ENCODE peak calls at places on chromosomes 6 and 20, in seven cellular contexts. One of them, this sample, is unnamed.

GRCh38 chr6:100229512-100229911 is 235.2 kb downstream of the SIM1 start:
- DNase-seq in activated T-helper 1 cell treated with anti-CD3 and anti-CD28 coated beads, Interleukin-12 subunit alpha, Interleukin-12 subunit beta, Interleukin-2, Interleukin-4 antibody, amounts not matched to agents 30 ng/mL and 10 ng/mL and 1 ng/mL, durations not matched to agents 14 hours and 24 hours and 36 hours: no peak
- DNase-seq in RWPE1: no peak
- DNase-seq in stimulated activated naive CD4-positive, alpha-beta T cell: no peak
- DNase-seq in NCI-H1105: no peak
- DNase-seq in A172: no peak
- DNase-seq in type B pancreatic cell: no peak
- DNase-seq in this sample: peak

GRCh38 chr6:84554069-84554468 is 210.3 kb downstream of the TBX18 start:
- DNase-seq in activated T-helper 1 cell treated with anti-CD3 and anti-CD28 coated beads, Interleukin-12 subunit alpha, Interleukin-12 subunit beta, Interleukin-2, Interleukin-4 antibody, amounts not matched to agents 30 ng/mL and 10 ng/mL and 1 ng/mL, durations not matched to agents 14 hours and 24 hours and 36 hours: no peak
- DNase-seq in RWPE1: no peak
- DNase-seq in stimulated activated naive CD4-positive, alpha-beta T cell: no peak
- DNase-seq in NCI-H1105: no peak
- DNase-seq in A172: no peak
- DNase-seq in type B pancreatic cell: no peak
- DNase-seq in this sample: no peak

GRCh38 chr6:43335469-43335868 is 26.8 kb upstream of the CRIP3 start:
- DNase-seq in activated T-helper 1 cell treated with anti-CD3 and anti-CD28 coated beads, Interleukin-12 subunit alpha, Interleukin-12 subunit beta, Interleukin-2, Interleukin-4 antibody, amounts not matched to agents 30 ng/mL and 10 ng/mL and 1 ng/mL, durations not matched to agents 14 hours and 24 hours and 36 hours: no peak
- DNase-seq in RWPE1: no peak
- DNase-seq in stimulated activated naive CD4-positive, alpha-beta T cell: no peak
- DNase-seq in NCI-H1105: no peak
- DNase-seq in A172: no peak
- DNase-seq in type B pancreatic cell: no peak
- DNase-seq in this sample: peak

GRCh38 chr6:80547827-80548226 is 441.4 kb downstream of the BCKDHB start:
- DNase-seq in activated T-helper 1 cell treated with anti-CD3 and anti-CD28 coated beads, Interleukin-12 subunit alpha, Interleukin-12 subunit beta, Interleukin-2, Interleukin-4 antibody, amounts not matched to agents 30 ng/mL and 10 ng/mL and 1 ng/mL, durations not matched to agents 14 hours and 24 hours and 36 hours: no peak
- DNase-seq in RWPE1: no peak
- DNase-seq in stimulated activated naive CD4-positive, alpha-beta T cell: no peak
- DNase-seq in NCI-H1105: no peak
- DNase-seq in A172: peak
- DNase-seq in type B pancreatic cell: no peak
- DNase-seq in this sample: no peak

GRCh38 chr20:51175156-51175555 is 152.2 kb upstream of the KCNG1 start:
- DNase-seq in activated T-helper 1 cell treated with anti-CD3 and anti-CD28 coated beads, Interleukin-12 subunit alpha, Interleukin-12 subunit beta, Interleukin-2, Interleukin-4 antibody, amounts not matched to agents 30 ng/mL and 10 ng/mL and 1 ng/mL, durations not matched to agents 14 hours and 24 hours and 36 hours: no peak
- DNase-seq in RWPE1: no peak
- DNase-seq in stimulated activated naive CD4-positive, alpha-beta T cell: no peak
- DNase-seq in NCI-H1105: no peak
- DNase-seq in A172: no peak
- DNase-seq in type B pancreatic cell: no peak
- DNase-seq in this sample: no peak

GRCh38 chr6:101090281-101090680 is 209.2 kb upstream of the ASCC3 start:
- DNase-seq in activated T-helper 1 cell treated with anti-CD3 and anti-CD28 coated beads, Interleukin-12 subunit alpha, Interleukin-12 subunit beta, Interleukin-2, Interleukin-4 antibody, amounts not matched to agents 30 ng/mL and 10 ng/mL and 1 ng/mL, durations not matched to agents 14 hours and 24 hours and 36 hours: no peak
- DNase-seq in RWPE1: no peak
- DNase-seq in stimulated activated naive CD4-positive, alpha-beta T cell: no peak
- DNase-seq in NCI-H1105: no peak
- DNase-seq in A172: no peak
- DNase-seq in type B pancreatic cell: no peak
- DNase-seq in this sample: no peak

GRCh38 chr6:145673504-145673903 is 61.8 kb downstream of the EPM2A start:
- DNase-seq in activated T-helper 1 cell treated with anti-CD3 and anti-CD28 coated beads, Interleukin-12 subunit alpha, Interleukin-12 subunit beta, Interleukin-2, Interleukin-4 antibody, amounts not matched to agents 30 ng/mL and 10 ng/mL and 1 ng/mL, durations not matched to agents 14 hours and 24 hours and 36 hours: no peak
- DNase-seq in RWPE1: no peak
- DNase-seq in stimulated activated naive CD4-positive, alpha-beta T cell: no peak
- DNase-seq in NCI-H1105: no peak
- DNase-seq in A172: no peak
- DNase-seq in type B pancreatic cell: no peak
- DNase-seq in this sample: no peak

GRCh38 chr6:43171284-43172126 is 436 bp downstream of the SRF start:
- DNase-seq in activated T-helper 1 cell treated with anti-CD3 and anti-CD28 coated beads, Interleukin-12 subunit alpha, Interleukin-12 subunit beta, Interleukin-2, Interleukin-4 antibody, amounts not matched to agents 30 ng/mL and 10 ng/mL and 1 ng/mL, durations not matched to agents 14 hours and 24 hours and 36 hours: peak
- DNase-seq in RWPE1: no peak
- DNase-seq in stimulated activated naive CD4-positive, alpha-beta T cell: peak
- DNase-seq in NCI-H1105: peak
- DNase-seq in A172: no peak
- DNase-seq in type B pancreatic cell: no peak
- DNase-seq in this sample: no peak

GRCh38 chr20:46087161-46087560 is 2.6 kb downstream of the NCOA5 start:
- DNase-seq in activated T-helper 1 cell treated with anti-CD3 and anti-CD28 coated beads, Interleukin-12 subunit alpha, Interleukin-12 subunit beta, Interleukin-2, Interleukin-4 antibody, amounts not matched to agents 30 ng/mL and 10 ng/mL and 1 ng/mL, durations not matched to agents 14 hours and 24 hours and 36 hours: no peak
- DNase-seq in RWPE1: no peak
- DNase-seq in stimulated activated naive CD4-positive, alpha-beta T cell: peak
- DNase-seq in NCI-H1105: no peak
- DNase-seq in A172: no peak
- DNase-seq in type B pancreatic cell: no peak
- DNase-seq in this sample: no peak

GRCh38 chr20:1813101-1813529 is 82.1 kb upstream of the SIRPA start:
- DNase-seq in activated T-helper 1 cell treated with anti-CD3 and anti-CD28 coated beads, Interleukin-12 subunit alpha, Interleukin-12 subunit beta, Interleukin-2, Interleukin-4 antibody, amounts not matched to agents 30 ng/mL and 10 ng/mL and 1 ng/mL, durations not matched to agents 14 hours and 24 hours and 36 hours: no peak
- DNase-seq in RWPE1: peak
- DNase-seq in stimulated activated naive CD4-positive, alpha-beta T cell: no peak
- DNase-seq in NCI-H1105: no peak
- DNase-seq in A172: peak
- DNase-seq in type B pancreatic cell: peak
- DNase-seq in this sample: no peak

GRCh38 chr6:167846997-167847606 is 20.4 kb downstream of the AFDN start:
- DNase-seq in activated T-helper 1 cell treated with anti-CD3 and anti-CD28 coated beads, Interleukin-12 subunit alpha, Interleukin-12 subunit beta, Interleukin-2, Interleukin-4 antibody, amounts not matched to agents 30 ng/mL and 10 ng/mL and 1 ng/mL, durations not matched to agents 14 hours and 24 hours and 36 hours: no peak
- DNase-seq in RWPE1: no peak
- DNase-seq in stimulated activated naive CD4-positive, alpha-beta T cell: no peak
- DNase-seq in NCI-H1105: no peak
- DNase-seq in A172: peak
- DNase-seq in type B pancreatic cell: no peak
- DNase-seq in this sample: no peak

GRCh38 chr6:131890091-131890490 is 61.1 kb downstream of the CCN2 start:
- DNase-seq in activated T-helper 1 cell treated with anti-CD3 and anti-CD28 coated beads, Interleukin-12 subunit alpha, Interleukin-12 subunit beta, Interleukin-2, Interleukin-4 antibody, amounts not matched to agents 30 ng/mL and 10 ng/mL and 1 ng/mL, durations not matched to agents 14 hours and 24 hours and 36 hours: no peak
- DNase-seq in RWPE1: no peak
- DNase-seq in stimulated activated naive CD4-positive, alpha-beta T cell: no peak
- DNase-seq in NCI-H1105: no peak
- DNase-seq in A172: no peak
- DNase-seq in type B pancreatic cell: no peak
- DNase-seq in this sample: no peak

GRCh38 chr6:49339096-49339495 is 124.0 kb downstream of the MMUT start:
- DNase-seq in activated T-helper 1 cell treated with anti-CD3 and anti-CD28 coated beads, Interleukin-12 subunit alpha, Interleukin-12 subunit beta, Interleukin-2, Interleukin-4 antibody, amounts not matched to agents 30 ng/mL and 10 ng/mL and 1 ng/mL, durations not matched to agents 14 hours and 24 hours and 36 hours: no peak
- DNase-seq in RWPE1: no peak
- DNase-seq in stimulated activated naive CD4-positive, alpha-beta T cell: no peak
- DNase-seq in NCI-H1105: no peak
- DNase-seq in A172: no peak
- DNase-seq in type B pancreatic cell: no peak
- DNase-seq in this sample: no peak

GRCh38 chr6:5308066-5308465 is 46.8 kb downstream of the FARS2 start:
- DNase-seq in activated T-helper 1 cell treated with anti-CD3 and anti-CD28 coated beads, Interleukin-12 subunit alpha, Interleukin-12 subunit beta, Interleukin-2, Interleukin-4 antibody, amounts not matched to agents 30 ng/mL and 10 ng/mL and 1 ng/mL, durations not matched to agents 14 hours and 24 hours and 36 hours: no peak
- DNase-seq in RWPE1: no peak
- DNase-seq in stimulated activated naive CD4-positive, alpha-beta T cell: no peak
- DNase-seq in NCI-H1105: no peak
- DNase-seq in A172: no peak
- DNase-seq in type B pancreatic cell: no peak
- DNase-seq in this sample: no peak

GRCh38 chr6:90197854-90198496 is 98.7 kb downstream of the BACH2 start:
- DNase-seq in activated T-helper 1 cell treated with anti-CD3 and anti-CD28 coated beads, Interleukin-12 subunit alpha, Interleukin-12 subunit beta, Interleukin-2, Interleukin-4 antibody, amounts not matched to agents 30 ng/mL and 10 ng/mL and 1 ng/mL, durations not matched to agents 14 hours and 24 hours and 36 hours: no peak
- DNase-seq in RWPE1: no peak
- DNase-seq in stimulated activated naive CD4-positive, alpha-beta T cell: no peak
- DNase-seq in NCI-H1105: no peak
- DNase-seq in A172: no peak
- DNase-seq in type B pancreatic cell: no peak
- DNase-seq in this sample: peak

GRCh38 chr6:12033770-12034169 is 21.7 kb downstream of the HIVEP1 start:
- DNase-seq in activated T-helper 1 cell treated with anti-CD3 and anti-CD28 coated beads, Interleukin-12 subunit alpha, Interleukin-12 subunit beta, Interleukin-2, Interleukin-4 antibody, amounts not matched to agents 30 ng/mL and 10 ng/mL and 1 ng/mL, durations not matched to agents 14 hours and 24 hours and 36 hours: no peak
- DNase-seq in RWPE1: peak
- DNase-seq in stimulated activated naive CD4-positive, alpha-beta T cell: no peak
- DNase-seq in NCI-H1105: no peak
- DNase-seq in A172: no peak
- DNase-seq in type B pancreatic cell: no peak
- DNase-seq in this sample: no peak

GRCh38 chr6:100184473-100184872 is 190.4 kb upstream of the MCHR2 start:
- DNase-seq in activated T-helper 1 cell treated with anti-CD3 and anti-CD28 coated beads, Interleukin-12 subunit alpha, Interleukin-12 subunit beta, Interleukin-2, Interleukin-4 antibody, amounts not matched to agents 30 ng/mL and 10 ng/mL and 1 ng/mL, durations not matched to agents 14 hours and 24 hours and 36 hours: no peak
- DNase-seq in RWPE1: no peak
- DNase-seq in stimulated activated naive CD4-positive, alpha-beta T cell: no peak
- DNase-seq in NCI-H1105: no peak
- DNase-seq in A172: no peak
- DNase-seq in type B pancreatic cell: no peak
- DNase-seq in this sample: no peak

GRCh38 chr6:161370882-161371281 is 97.0 kb upstream of the AGPAT4 start:
- DNase-seq in activated T-helper 1 cell treated with anti-CD3 and anti-CD28 coated beads, Interleukin-12 subunit alpha, Interleukin-12 subunit beta, Interleukin-2, Interleukin-4 antibody, amounts not matched to agents 30 ng/mL and 10 ng/mL and 1 ng/mL, durations not matched to agents 14 hours and 24 hours and 36 hours: peak
- DNase-seq in RWPE1: peak
- DNase-seq in stimulated activated naive CD4-positive, alpha-beta T cell: peak
- DNase-seq in NCI-H1105: peak
- DNase-seq in A172: peak
- DNase-seq in type B pancreatic cell: no peak
- DNase-seq in this sample: peak

GRCh38 chr6:96878101-96878500 is 19.6 kb downstream of the NDUFAF4 start:
- DNase-seq in activated T-helper 1 cell treated with anti-CD3 and anti-CD28 coated beads, Interleukin-12 subunit alpha, Interleukin-12 subunit beta, Interleukin-2, Interleukin-4 antibody, amounts not matched to agents 30 ng/mL and 10 ng/mL and 1 ng/mL, durations not matched to agents 14 hours and 24 hours and 36 hours: no peak
- DNase-seq in RWPE1: peak
- DNase-seq in stimulated activated naive CD4-positive, alpha-beta T cell: no peak
- DNase-seq in NCI-H1105: no peak
- DNase-seq in A172: peak
- DNase-seq in type B pancreatic cell: no peak
- DNase-seq in this sample: no peak

GRCh38 chr6:15249371-15250019 is 3.6 kb downstream of the JARID2 start:
- DNase-seq in activated T-helper 1 cell treated with anti-CD3 and anti-CD28 coated beads, Interleukin-12 subunit alpha, Interleukin-12 subunit beta, Interleukin-2, Interleukin-4 antibody, amounts not matched to agents 30 ng/mL and 10 ng/mL and 1 ng/mL, durations not matched to agents 14 hours and 24 hours and 36 hours: no peak
- DNase-seq in RWPE1: no peak
- DNase-seq in stimulated activated naive CD4-positive, alpha-beta T cell: no peak
- DNase-seq in NCI-H1105: no peak
- DNase-seq in A172: no peak
- DNase-seq in type B pancreatic cell: no peak
- DNase-seq in this sample: no peak

GRCh38 chr6:131519670-131520436 is 53.2 kb upstream of the ARG1 start:
- DNase-seq in activated T-helper 1 cell treated with anti-CD3 and anti-CD28 coated beads, Interleukin-12 subunit alpha, Interleukin-12 subunit beta, Interleukin-2, Interleukin-4 antibody, amounts not matched to agents 30 ng/mL and 10 ng/mL and 1 ng/mL, durations not matched to agents 14 hours and 24 hours and 36 hours: peak
- DNase-seq in RWPE1: peak
- DNase-seq in stimulated activated naive CD4-positive, alpha-beta T cell: peak
- DNase-seq in NCI-H1105: peak
- DNase-seq in A172: peak
- DNase-seq in type B pancreatic cell: no peak
- DNase-seq in this sample: peak

GRCh38 chr6:87807423-87807978 is 105.5 kb upstream of the AKIRIN2 start:
- DNase-seq in activated T-helper 1 cell treated with anti-CD3 and anti-CD28 coated beads, Interleukin-12 subunit alpha, Interleukin-12 subunit beta, Interleukin-2, Interleukin-4 antibody, amounts not matched to agents 30 ng/mL and 10 ng/mL and 1 ng/mL, durations not matched to agents 14 hours and 24 hours and 36 hours: no peak
- DNase-seq in RWPE1: no peak
- DNase-seq in stimulated activated naive CD4-positive, alpha-beta T cell: no peak
- DNase-seq in NCI-H1105: no peak
- DNase-seq in A172: no peak
- DNase-seq in type B pancreatic cell: no peak
- DNase-seq in this sample: no peak

GRCh38 chr20:11845311-11845710 is 72.4 kb upstream of the BTBD3 start:
- DNase-seq in activated T-helper 1 cell treated with anti-CD3 and anti-CD28 coated beads, Interleukin-12 subunit alpha, Interleukin-12 subunit beta, Interleukin-2, Interleukin-4 antibody, amounts not matched to agents 30 ng/mL and 10 ng/mL and 1 ng/mL, durations not matched to agents 14 hours and 24 hours and 36 hours: no peak
- DNase-seq in RWPE1: no peak
- DNase-seq in stimulated activated naive CD4-positive, alpha-beta T cell: no peak
- DNase-seq in NCI-H1105: no peak
- DNase-seq in A172: peak
- DNase-seq in type B pancreatic cell: no peak
- DNase-seq in this sample: no peak

GRCh38 chr6:131001945-131002661 is 60.9 kb downstream of the EPB41L2 start:
- DNase-seq in activated T-helper 1 cell treated with anti-CD3 and anti-CD28 coated beads, Interleukin-12 subunit alpha, Interleukin-12 subunit beta, Interleukin-2, Interleukin-4 antibody, amounts not matched to agents 30 ng/mL and 10 ng/mL and 1 ng/mL, durations not matched to agents 14 hours and 24 hours and 36 hours: no peak
- DNase-seq in RWPE1: no peak
- DNase-seq in stimulated activated naive CD4-positive, alpha-beta T cell: no peak
- DNase-seq in NCI-H1105: no peak
- DNase-seq in A172: no peak
- DNase-seq in type B pancreatic cell: no peak
- DNase-seq in this sample: no peak

GRCh38 chr20:3813758-3814581 is 6.4 kb upstream of the AP5S1 start:
- DNase-seq in activated T-helper 1 cell treated with anti-CD3 and anti-CD28 coated beads, Interleukin-12 subunit alpha, Interleukin-12 subunit beta, Interleukin-2, Interleukin-4 antibody, amounts not matched to agents 30 ng/mL and 10 ng/mL and 1 ng/mL, durations not matched to agents 14 hours and 24 hours and 36 hours: no peak
- DNase-seq in RWPE1: no peak
- DNase-seq in stimulated activated naive CD4-positive, alpha-beta T cell: peak
- DNase-seq in NCI-H1105: no peak
- DNase-seq in A172: no peak
- DNase-seq in type B pancreatic cell: no peak
- DNase-seq in this sample: no peak

GRCh38 chr6:134368670-134369069 is 50.8 kb upstream of the SGK1 start:
- DNase-seq in activated T-helper 1 cell treated with anti-CD3 and anti-CD28 coated beads, Interleukin-12 subunit alpha, Interleukin-12 subunit beta, Interleukin-2, Interleukin-4 antibody, amounts not matched to agents 30 ng/mL and 10 ng/mL and 1 ng/mL, durations not matched to agents 14 hours and 24 hours and 36 hours: no peak
- DNase-seq in RWPE1: no peak
- DNase-seq in stimulated activated naive CD4-positive, alpha-beta T cell: no peak
- DNase-seq in NCI-H1105: no peak
- DNase-seq in A172: no peak
- DNase-seq in type B pancreatic cell: no peak
- DNase-seq in this sample: no peak

GRCh38 chr6:13526718-13527668 is 39.6 kb upstream of the GFOD1 start:
- DNase-seq in activated T-helper 1 cell treated with anti-CD3 and anti-CD28 coated beads, Interleukin-12 subunit alpha, Interleukin-12 subunit beta, Interleukin-2, Interleukin-4 antibody, amounts not matched to agents 30 ng/mL and 10 ng/mL and 1 ng/mL, durations not matched to agents 14 hours and 24 hours and 36 hours: no peak
- DNase-seq in RWPE1: peak
- DNase-seq in stimulated activated naive CD4-positive, alpha-beta T cell: peak
- DNase-seq in NCI-H1105: peak
- DNase-seq in A172: peak
- DNase-seq in type B pancreatic cell: no peak
- DNase-seq in this sample: peak

GRCh38 chr6:151022492-151022891 is 157.0 kb downstream of the MTHFD1L start:
- DNase-seq in activated T-helper 1 cell treated with anti-CD3 and anti-CD28 coated beads, Interleukin-12 subunit alpha, Interleukin-12 subunit beta, Interleukin-2, Interleukin-4 antibody, amounts not matched to agents 30 ng/mL and 10 ng/mL and 1 ng/mL, durations not matched to agents 14 hours and 24 hours and 36 hours: no peak
- DNase-seq in RWPE1: no peak
- DNase-seq in stimulated activated naive CD4-positive, alpha-beta T cell: no peak
- DNase-seq in NCI-H1105: no peak
- DNase-seq in A172: no peak
- DNase-seq in type B pancreatic cell: no peak
- DNase-seq in this sample: no peak

GRCh38 chr6:147190556-147190955 is 13.7 kb upstream of the STXBP5 start:
- DNase-seq in activated T-helper 1 cell treated with anti-CD3 and anti-CD28 coated beads, Interleukin-12 subunit alpha, Interleukin-12 subunit beta, Interleukin-2, Interleukin-4 antibody, amounts not matched to agents 30 ng/mL and 10 ng/mL and 1 ng/mL, durations not matched to agents 14 hours and 24 hours and 36 hours: no peak
- DNase-seq in RWPE1: no peak
- DNase-seq in stimulated activated naive CD4-positive, alpha-beta T cell: no peak
- DNase-seq in NCI-H1105: no peak
- DNase-seq in A172: no peak
- DNase-seq in type B pancreatic cell: no peak
- DNase-seq in this sample: no peak

GRCh38 chr20:19820520-19821211 is 62.6 kb downstream of the RIN2 start:
- DNase-seq in activated T-helper 1 cell treated with anti-CD3 and anti-CD28 coated beads, Interleukin-12 subunit alpha, Interleukin-12 subunit beta, Interleukin-2, Interleukin-4 antibody, amounts not matched to agents 30 ng/mL and 10 ng/mL and 1 ng/mL, durations not matched to agents 14 hours and 24 hours and 36 hours: no peak
- DNase-seq in RWPE1: no peak
- DNase-seq in stimulated activated naive CD4-positive, alpha-beta T cell: no peak
- DNase-seq in NCI-H1105: no peak
- DNase-seq in A172: no peak
- DNase-seq in type B pancreatic cell: no peak
- DNase-seq in this sample: no peak

GRCh38 chr6:1930356-1930755 is 315.0 kb downstream of the GMDS start:
- DNase-seq in activated T-helper 1 cell treated with anti-CD3 and anti-CD28 coated beads, Interleukin-12 subunit alpha, Interleukin-12 subunit beta, Interleukin-2, Interleukin-4 antibody, amounts not matched to agents 30 ng/mL and 10 ng/mL and 1 ng/mL, durations not matched to agents 14 hours and 24 hours and 36 hours: no peak
- DNase-seq in RWPE1: no peak
- DNase-seq in stimulated activated naive CD4-positive, alpha-beta T cell: no peak
- DNase-seq in NCI-H1105: no peak
- DNase-seq in A172: no peak
- DNase-seq in type B pancreatic cell: no peak
- DNase-seq in this sample: no peak

GRCh38 chr6:142913511-142914047 is 31.4 kb downstream of the HIVEP2 start:
- DNase-seq in activated T-helper 1 cell treated with anti-CD3 and anti-CD28 coated beads, Interleukin-12 subunit alpha, Interleukin-12 subunit beta, Interleukin-2, Interleukin-4 antibody, amounts not matched to agents 30 ng/mL and 10 ng/mL and 1 ng/mL, durations not matched to agents 14 hours and 24 hours and 36 hours: peak
- DNase-seq in RWPE1: no peak
- DNase-seq in stimulated activated naive CD4-positive, alpha-beta T cell: peak
- DNase-seq in NCI-H1105: no peak
- DNase-seq in A172: no peak
- DNase-seq in type B pancreatic cell: no peak
- DNase-seq in this sample: no peak